ENCODE peak calls at places on chromosomes 5 and 9, in eight cellular contexts. R, Q, P, A, M, F, J and H are unnamed samples.
A peak's percentile ranks its signal among the peaks of the same experiment; 100 is the strongest.

GRCh38 chr5:84393969-84394368 is 9.3 kb upstream of the EDIL3 start:
- DNase-seq in R (no peak), Q (no peak), P (no peak), A (no peak), M (no peak), F (no peak), J (no peak), H (no peak)

GRCh38 chr5:9523090-9523813 is 22.6 kb downstream of the SEMA5A start:
- DNase-seq in R (no peak), Q (no peak), P (no peak), A (no peak), M (no peak), F (no peak), J (no peak), H (no peak)

GRCh38 chr5:147898875-147899401 is 7.4 kb downstream of the C5orf46 start:
- DNase-seq in R (no peak), Q (no peak), P (no peak), A (no peak), M (no peak), F (no peak), J (no peak), H (no peak)

GRCh38 chr5:141373673-141374317 is at the start of gene PCDHGA6:
- DNase-seq in R (no peak), Q (no peak), P (no peak), A (no peak), M (no peak), F (no peak), J (no peak), H (no peak)

GRCh38 chr5:124894541-124894940 is 148.1 kb upstream of the ZNF608 start:
- DNase-seq in R (no peak), Q (no peak), P (no peak), A (no peak), M (no peak), F (no peak), J (no peak), H (no peak)

GRCh38 chr5:170631471-170632195 is 127.8 kb downstream of the KCNIP1 start:
- DNase-seq in R (no peak), Q (no peak), P (no peak), A (no peak), M (no peak), F (no peak), J (no peak), H (no peak)

GRCh38 chr5:161562446-161562845 is 15.9 kb upstream of the GABRB2 start:
- DNase-seq in R (no peak), Q (no peak), P (no peak), A (no peak), M (no peak), F (no peak), J (no peak), H (no peak)

GRCh38 chr9:20394928-20395327 is 227.4 kb downstream of the MLLT3 start:
- DNase-seq in R (no peak), Q (no peak), P (no peak), A (no peak), M (no peak), F (no peak), J (no peak), H (no peak)

GRCh38 chr5:31361906-31362900 is 168.7 kb downstream of the CDH6 start:
- DNase-seq in R (no peak), Q (no peak), P (no peak), A (no peak), M (no peak), F (no peak), J (no peak), H (no peak)

GRCh38 chr5:82386576-82386975 is 108.4 kb upstream of the RPS23 start:
- DNase-seq in R (no peak), Q (no peak), P (no peak), A (no peak), M (no peak), F (no peak), J (no peak), H (no peak)

GRCh38 chr9:8241201-8241600 is 441.6 kb upstream of the DMAC1 start:
- DNase-seq in R (no peak), Q (no peak), P (no peak), A (no peak), M (no peak), F (no peak), J (no peak), H (no peak)

GRCh38 chr5:169637085-169637855 is at the start of gene DOCK2:
- DNase-seq in R (peak; percentile 51), Q (no peak), P (peak; percentile 61), A (peak; percentile 87), M (peak; percentile 87), F (no peak), J (peak; percentile 88), H (peak; percentile 67)

GRCh38 chr9:21326526-21327139 is 8.6 kb downstream of the KLHL9 start:
- DNase-seq in R (no peak), Q (no peak), P (no peak), A (no peak), M (no peak), F (no peak), J (no peak), H (peak; percentile 57)

GRCh38 chr5:107814183-107814582 is 143.4 kb upstream of the EFNA5 start:
- DNase-seq in R (no peak), Q (no peak), P (no peak), A (no peak), M (no peak), F (no peak), J (no peak), H (no peak)

GRCh38 chr5:39513236-39513635 is 88.5 kb upstream of the DAB2 start:
- DNase-seq in R (peak; percentile 68), Q (no peak), P (no peak), A (no peak), M (no peak), F (no peak), J (no peak), H (no peak)

DNA sequence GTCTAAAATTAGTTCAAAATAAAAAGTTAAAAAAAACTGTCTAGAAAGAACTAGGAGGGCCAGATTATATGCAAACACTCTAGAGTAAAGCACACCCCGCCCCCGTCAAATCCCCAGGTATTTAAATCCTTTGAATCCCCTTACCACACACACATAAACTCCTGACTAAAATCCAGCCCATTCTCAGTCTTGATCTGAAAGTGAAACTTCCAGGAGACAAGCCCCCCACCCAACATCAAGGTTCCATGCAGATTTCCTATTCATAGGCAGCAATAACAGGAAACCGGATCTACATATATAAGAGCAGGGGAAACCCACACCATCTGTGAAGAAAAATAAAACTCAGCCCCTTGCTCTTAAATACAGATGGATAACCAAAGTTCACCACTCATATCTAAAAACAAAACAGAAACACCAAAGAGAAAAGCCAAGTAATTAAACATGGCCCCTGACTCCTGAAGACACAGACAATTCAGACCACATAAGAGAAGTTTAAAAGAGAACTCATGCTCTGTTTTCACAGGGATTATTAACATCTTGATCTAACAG is 42.3 kb downstream of the MARCHF3 start:
- DNase-seq in R (no peak), Q (no peak), P (no peak), A (no peak), M (no peak), F (no peak), J (no peak), H (peak; percentile 63)
- H3K4me3 ChIP-seq in R (no peak overlapping the region), Q (no peak overlapping the region), P (no peak overlapping the region), A (no peak overlapping the region), M (no peak overlapping the region), F (no peak overlapping the region), J (no peak overlapping the region), H (no peak overlapping the region)

GRCh38 chr9:4259489-4259888 is 40.4 kb downstream of the GLIS3 start:
- DNase-seq in R (no peak), Q (no peak), P (no peak), A (no peak), M (no peak), F (no peak), J (no peak), H (no peak)

GRCh38 chr9:4262735-4263141 is 37.1 kb downstream of the GLIS3 start:
- DNase-seq in R (no peak), Q (peak; percentile 58), P (no peak), A (no peak), M (no peak), F (no peak), J (no peak), H (no peak)

GRCh38 chr9:4260661-4261060 is 39.2 kb downstream of the GLIS3 start:
- DNase-seq in R (no peak), Q (no peak), P (no peak), A (no peak), M (no peak), F (no peak), J (no peak), H (no peak)

GRCh38 chr9:4258321-4259093 is 41.4 kb downstream of the GLIS3 start:
- DNase-seq in R (no peak), Q (no peak), P (no peak), A (no peak), M (no peak), F (no peak), J (no peak), H (no peak)
- H3K27ac ChIP-seq in R (no peak overlapping the region), Q (no peak overlapping the region), P (no peak overlapping the region), A (no peak overlapping the region), M (no peak overlapping the region), F (no peak overlapping the region), J (no peak overlapping the region), H (no peak overlapping the region)

GRCh38 chr9:127715443-127716337 is at the start of the genes PTRH1 and TTC16:
- DNase-seq in R (peak; percentile 98), Q (peak; percentile 76), P (peak; percentile 98), A (peak; percentile 98), M (peak; percentile 98), F (peak; percentile 97), J (peak; percentile 92), H (peak; percentile 96)
- H3K4me3 ChIP-seq in R (peak within 1 kb of the TSS; percentile 97), Q (peak within 1 kb of the TSS; percentile 83), P (peak within 1 kb of the TSS; percentile 74), A (peak within 1 kb of the TSS; percentile 91), M (peak within 1 kb of the TSS; percentile 82), F (peak within 1 kb of the TSS; percentile 61), J (peak within 1 kb of the TSS; percentile 77), H (peak within 1 kb of the TSS; percentile 45)

GRCh38 chr5:88836195-88836838 is 46.7 kb downstream of the MEF2C start:
- DNase-seq in R (no peak), Q (no peak), P (no peak), A (no peak), M (peak; percentile 67), F (peak; percentile 37), J (no peak), H (no peak)

GRCh38 chr5:88837222-88837621 is 45.8 kb downstream of the MEF2C start:
- DNase-seq in R (no peak), Q (no peak), P (no peak), A (no peak), M (no peak), F (no peak), J (no peak), H (no peak)

GRCh38 chr5:88839238-88839637 is 43.7 kb downstream of the MEF2C start:
- DNase-seq in R (no peak), Q (no peak), P (no peak), A (no peak), M (no peak), F (no peak), J (no peak), H (no peak)

GRCh38 chr5:88838500-88838899 is 44.5 kb downstream of the MEF2C start:
- DNase-seq in R (no peak), Q (no peak), P (no peak), A (no peak), M (no peak), F (no peak), J (no peak), H (no peak)

DNA sequence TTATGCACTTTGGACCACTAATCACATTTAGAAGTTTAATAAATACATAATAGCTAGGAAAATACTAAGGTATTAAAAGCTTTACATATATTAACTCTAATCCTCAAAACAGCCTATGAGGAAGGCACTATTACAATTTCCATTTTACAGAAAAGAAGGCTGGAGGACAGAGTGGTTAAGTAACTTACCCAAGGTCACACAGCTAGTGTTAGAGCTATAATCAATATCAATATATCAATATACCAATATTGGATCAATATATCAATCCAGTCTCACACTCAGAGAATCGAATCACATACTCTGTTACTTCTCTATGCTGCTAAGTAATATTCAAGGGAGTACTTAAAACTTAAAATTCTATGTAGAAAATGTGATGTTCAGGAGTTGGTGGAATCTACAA is 45.2 kb downstream of the MEF2C start:
- DNase-seq in R (no peak), Q (no peak), P (no peak), A (no peak), M (no peak), F (no peak), J (no peak), H (no peak)
- H3K27ac ChIP-seq in R (no peak overlapping the region), Q (no peak overlapping the region), P (no peak overlapping the region), A (no peak overlapping the region), M (peak overlapping the region; percentile 83), F (peak overlapping the region; percentile 88), J (no peak overlapping the region), H (no peak overlapping the region)